ENCODE peak calls at places on chromosomes 1 and 21, in eight cellular contexts. T, I, N, U, R, P, L and X are unnamed samples.

GRCh38 chr1:119565131-119565772 is 58.2 kb downstream of the HSD3B1 start:
- DNase-seq in I (no peak), U (no peak), R (no peak), T (no peak), P (no peak), N (no peak), L (no peak), X (no peak)

GRCh38 chr1:217457016-217457415 is 173.9 kb downstream of the GPATCH2 start:
- DNase-seq in L (no peak), R (no peak), P (no peak), U (no peak), T (no peak), I (no peak), N (no peak), X (no peak)

GRCh38 chr1:42971848-42972291 is 13.2 kb upstream of the SLC2A1 start:
- DNase-seq in T (peak; percentile 63), N (no peak), I (no peak), P (no peak), L (no peak), U (no peak), R (no peak), X (no peak)

GRCh38 chr1:79042117-79042516 is 35.6 kb upstream of the ADGRL4 start:
- DNase-seq in T (peak; percentile 67), P (no peak), I (peak; percentile 32), U (no peak), N (no peak), R (no peak), L (no peak), X (no peak)

GRCh38 chr21:40717008-40717407 is 129.9 kb downstream of the DSCAM start:
- DNase-seq in I (no peak), P (no peak), L (no peak), U (peak; percentile 8), R (no peak), N (peak; percentile 76), T (no peak), X (no peak)

GRCh38 chr21:41054206-41054605 is 113.8 kb upstream of the BACE2 start:
- DNase-seq in R (no peak), U (no peak), I (no peak), T (no peak), N (no peak), L (no peak), P (no peak), X (no peak)

GRCh38 chr1:243548516-243548915 is 292.7 kb downstream of the SDCCAG8 start:
- DNase-seq in N (no peak), R (no peak), U (no peak), P (no peak), T (no peak), I (no peak), L (no peak), X (no peak)

GRCh38 chr1:94925561-94926364 is 1.1 kb downstream of the CNN3 start:
- DNase-seq in L (no peak), U (peak; percentile 68), I (peak; percentile 45), N (peak; percentile 62), T (peak; percentile 96), P (peak; percentile 69), R (peak; percentile 74), X (peak; percentile 81)

GRCh38 chr1:226134170-226135058 is 52.1 kb downstream of the ACBD3 start:
- DNase-seq in P (no peak), T (no peak), I (no peak), L (no peak), N (peak; percentile 70), U (peak; percentile 53), R (no peak), X (no peak)

GRCh38 chr1:33712176-33712575 is 151.7 kb upstream of the HMGB4 start:
- DNase-seq in U (no peak), L (no peak), P (no peak), I (no peak), N (no peak), T (no peak), R (no peak), X (peak; percentile 73)

GRCh38 chr1:179935909-179936496 is 18.6 kb upstream of the CEP350 start:
- DNase-seq in P (no peak), T (no peak), N (no peak), R (no peak), I (peak; percentile 44), U (no peak), L (no peak), X (no peak)

GRCh38 chr21:45922648-45923047 is 58.9 kb upstream of the COL6A1 start:
- DNase-seq in R (no peak), L (no peak), U (no peak), I (no peak), P (no peak), N (no peak), T (no peak), X (no peak)

GRCh38 chr1:198444792-198445191 is 95.7 kb downstream of the ATP6V1G3 start:
- DNase-seq in N (no peak), I (no peak), L (no peak), P (no peak), R (no peak), T (peak; percentile 42), U (no peak), X (no peak)

GRCh38 chr1:199422206-199422605 is 605.3 kb upstream of the NR5A2 start:
- DNase-seq in P (no peak), R (no peak), T (peak; percentile 73), L (no peak), I (no peak), U (no peak), N (no peak), X (no peak)

GRCh38 chr1:209249785-209250441 is 333.6 kb upstream of the CAMK1G start:
- DNase-seq in L (no peak), N (peak; percentile 59), U (no peak), T (no peak), I (no peak), P (no peak), R (no peak), X (no peak)

GRCh38 chr1:6392081-6392879 is 1.3 kb downstream of the ACOT7 start:
- DNase-seq in L (no peak), U (peak; percentile 27), T (no peak), I (peak; percentile 26), R (no peak), P (no peak), N (peak; percentile 29), X (peak; percentile 28)